ENCODE peak calls at places on chromosome 2, in five cellular contexts. One of them, this sample, is unnamed.

GRCh38 chr2:191635333-191636234 is 42.4 kb upstream of the NABP1 start:
- DNase-seq in WERI-Rb-1: no peak
- DNase-seq in astrocyte: peak; percentile 95
- DNase-seq in GM03348: peak; percentile 69
- DNase-seq in iPS DF 6.9: no peak
- DNase-seq in this sample: peak; percentile 60

GRCh38 chr2:212854116-212854515 is 297.3 kb downstream of the IKZF2 start:
- DNase-seq in WERI-Rb-1: no peak
- DNase-seq in astrocyte: no peak
- DNase-seq in GM03348: no peak
- DNase-seq in iPS DF 6.9: no peak
- DNase-seq in this sample: no peak

GRCh38 chr2:127597984-127598380 is 48.0 kb upstream of the GPR17 start:
- DNase-seq in WERI-Rb-1: no peak
- DNase-seq in astrocyte: peak; percentile 62
- DNase-seq in GM03348: no peak
- DNase-seq in iPS DF 6.9: no peak
- DNase-seq in this sample: no peak

GRCh38 chr2:88729061-88729745 is 37.7 kb downstream of the RPIA start:
- DNase-seq in WERI-Rb-1: no peak
- DNase-seq in astrocyte: peak; percentile 71
- DNase-seq in GM03348: no peak
- DNase-seq in iPS DF 6.9: no peak
- DNase-seq in this sample: no peak

GRCh38 chr2:196200557-196200956 is 29.2 kb upstream of the STK17B start:
- DNase-seq in WERI-Rb-1: no peak
- DNase-seq in astrocyte: no peak
- DNase-seq in GM03348: no peak
- DNase-seq in iPS DF 6.9: no peak
- DNase-seq in this sample: no peak

GRCh38 chr2:230877737-230878598 is 13.2 kb downstream of the ITM2C start:
- DNase-seq in WERI-Rb-1: no peak
- DNase-seq in astrocyte: no peak
- DNase-seq in GM03348: no peak
- DNase-seq in iPS DF 6.9: no peak
- DNase-seq in this sample: no peak

GRCh38 chr2:164542584-164543021 is 78.7 kb downstream of the GRB14 start:
- DNase-seq in WERI-Rb-1: no peak
- DNase-seq in astrocyte: peak; percentile 92
- DNase-seq in GM03348: no peak
- DNase-seq in iPS DF 6.9: no peak
- DNase-seq in this sample: no peak

GRCh38 chr2:184346338-184346862 is 251.9 kb upstream of the ZNF804A start:
- DNase-seq in WERI-Rb-1: no peak
- DNase-seq in astrocyte: peak; percentile 5
- DNase-seq in GM03348: no peak
- DNase-seq in iPS DF 6.9: no peak
- DNase-seq in this sample: no peak

GRCh38 chr2:168697668-168698121 is 104.7 kb upstream of the NOSTRIN start:
- DNase-seq in WERI-Rb-1: no peak
- DNase-seq in astrocyte: peak; percentile 29
- DNase-seq in GM03348: no peak
- DNase-seq in iPS DF 6.9: no peak
- DNase-seq in this sample: no peak

GRCh38 chr2:230665263-230665691 is 47.4 kb upstream of the CAB39 start:
- DNase-seq in WERI-Rb-1: no peak
- DNase-seq in astrocyte: no peak
- DNase-seq in GM03348: no peak
- DNase-seq in iPS DF 6.9: no peak
- DNase-seq in this sample: no peak

GRCh38 chr2:106956416-106956815 is 70.4 kb upstream of the ST6GAL2 start:
- DNase-seq in WERI-Rb-1: no peak
- DNase-seq in astrocyte: peak; percentile 42
- DNase-seq in GM03348: no peak
- DNase-seq in iPS DF 6.9: no peak
- DNase-seq in this sample: no peak

GRCh38 chr2:105749583-105750399 is 5.1 kb downstream of the NCK2 start:
- DNase-seq in WERI-Rb-1: no peak
- DNase-seq in astrocyte: peak; percentile 78
- DNase-seq in GM03348: no peak
- DNase-seq in iPS DF 6.9: no peak
- DNase-seq in this sample: no peak

GRCh38 chr2:128359841-128360240 is 41.2 kb upstream of the HS6ST1 start:
- DNase-seq in WERI-Rb-1: no peak
- DNase-seq in astrocyte: no peak
- DNase-seq in GM03348: no peak
- DNase-seq in iPS DF 6.9: no peak
- DNase-seq in this sample: no peak

GRCh38 chr2:227629435-227629834 is 12.1 kb downstream of the SCYGR4 start:
- DNase-seq in WERI-Rb-1: no peak
- DNase-seq in astrocyte: no peak
- DNase-seq in GM03348: no peak
- DNase-seq in iPS DF 6.9: no peak
- DNase-seq in this sample: no peak

GRCh38 chr2:190765386-190766173 is 115.0 kb upstream of the GLS start:
- DNase-seq in WERI-Rb-1: no peak
- DNase-seq in astrocyte: peak; percentile 96
- DNase-seq in GM03348: peak; percentile 63
- DNase-seq in iPS DF 6.9: no peak
- DNase-seq in this sample: peak; percentile 65

GRCh38 chr2:145692971-145693478 is 1173.1 kb upstream of the ZEB2 start:
- DNase-seq in WERI-Rb-1: no peak
- DNase-seq in astrocyte: peak; percentile 98
- DNase-seq in GM03348: peak; percentile 19
- DNase-seq in iPS DF 6.9: no peak
- DNase-seq in this sample: peak; percentile 3

GRCh38 chr2:118255301-118255700 is 167.0 kb downstream of the INSIG2 start:
- DNase-seq in WERI-Rb-1: no peak
- DNase-seq in astrocyte: no peak
- DNase-seq in GM03348: no peak
- DNase-seq in iPS DF 6.9: no peak
- DNase-seq in this sample: no peak

This sample was measured in AG08396.